ENCODE peak calls at places on chromosome 18, in nine cellular contexts. M, U, B, E, D, Y, O, L and X are unnamed samples.

GRCh38 chr18:49206717-49207116 is 253.7 kb downstream of the DYM start:
- DNase-seq in B (no peak), O (peak; percentile 45), L (no peak), E (no peak), M (peak; percentile 17), Y (no peak), U (no peak), D (peak; percentile 73), X (no peak)

GRCh38 chr18:3821524-3821923 is 371.6 kb downstream of the TGIF1 start:
- DNase-seq in Y (no peak), D (no peak), L (no peak), M (no peak), O (no peak), E (no peak), U (no peak), B (no peak), X (no peak)

GRCh38 chr18:11454021-11454420 is 155.4 kb upstream of the SLC35G4 start:
- DNase-seq in D (no peak), B (no peak), E (no peak), U (no peak), O (no peak), L (no peak), Y (no peak), M (no peak), X (no peak)

GRCh38 chr18:48715651-48716354 is 177.0 kb downstream of the CTIF start:
- DNase-seq in Y (no peak), L (no peak), U (no peak), E (no peak), B (no peak), D (peak; percentile 9), O (peak; percentile 69), M (no peak), X (no peak)

GRCh38 chr18:74460825-74461224 is 3.7 kb upstream of the DIPK1C start:
- DNase-seq in Y (no peak), M (no peak), B (no peak), E (no peak), U (no peak), O (no peak), D (no peak), L (no peak), X (no peak)

GRCh38 chr18:28584726-28585125 is 407.8 kb upstream of the CDH2 start:
- DNase-seq in M (peak; percentile 65), E (no peak), D (peak; percentile 96), Y (peak; percentile 54), O (peak; percentile 92), B (no peak), U (no peak), L (no peak), X (peak; percentile 15)

GRCh38 chr18:70781860-70782453 is 493.1 kb downstream of the SOCS6 start:
- DNase-seq in B (no peak), E (no peak), L (peak; percentile 7), M (peak; percentile 1), U (peak; percentile 65), O (peak; percentile 57), D (peak; percentile 60), Y (peak; percentile 50), X (peak; percentile 26)

GRCh38 chr18:11993264-11993916 is 12.1 kb downstream of the IMPA2 start:
- DNase-seq in L (no peak), E (no peak), Y (no peak), M (no peak), D (no peak), U (no peak), O (no peak), B (no peak), X (no peak)

GRCh38 chr18:10094154-10094553 is 180.3 kb downstream of the VAPA start:
- DNase-seq in E (no peak), O (peak; percentile 72), L (no peak), B (no peak), Y (peak; percentile 68), U (no peak), M (peak; percentile 72), D (peak; percentile 44), X (no peak)

GRCh38 chr18:60649816-60650215 is 277.2 kb upstream of the MC4R start:
- DNase-seq in U (no peak), E (no peak), M (no peak), O (no peak), D (no peak), L (no peak), Y (no peak), B (no peak), X (no peak)

GRCh38 chr18:31880186-31880898 is 62.6 kb downstream of the TRAPPC8 start:
- DNase-seq in D (no peak), E (no peak), O (no peak), U (no peak), B (no peak), Y (no peak), L (no peak), M (no peak), X (no peak)

GRCh38 chr18:2337552-2338141 is 233.7 kb downstream of the METTL4 start:
- DNase-seq in U (peak; percentile 27), O (peak; percentile 61), E (no peak), L (peak; percentile 1), B (no peak), D (peak; percentile 53), Y (peak; percentile 59), M (peak; percentile 50), X (peak; percentile 65)

GRCh38 chr18:61854578-61854977 is 38.2 kb downstream of the RNF152 start:
- DNase-seq in M (peak; percentile 86), D (peak; percentile 68), L (no peak), E (no peak), U (no peak), Y (no peak), B (no peak), O (no peak), X (no peak)

DNA sequence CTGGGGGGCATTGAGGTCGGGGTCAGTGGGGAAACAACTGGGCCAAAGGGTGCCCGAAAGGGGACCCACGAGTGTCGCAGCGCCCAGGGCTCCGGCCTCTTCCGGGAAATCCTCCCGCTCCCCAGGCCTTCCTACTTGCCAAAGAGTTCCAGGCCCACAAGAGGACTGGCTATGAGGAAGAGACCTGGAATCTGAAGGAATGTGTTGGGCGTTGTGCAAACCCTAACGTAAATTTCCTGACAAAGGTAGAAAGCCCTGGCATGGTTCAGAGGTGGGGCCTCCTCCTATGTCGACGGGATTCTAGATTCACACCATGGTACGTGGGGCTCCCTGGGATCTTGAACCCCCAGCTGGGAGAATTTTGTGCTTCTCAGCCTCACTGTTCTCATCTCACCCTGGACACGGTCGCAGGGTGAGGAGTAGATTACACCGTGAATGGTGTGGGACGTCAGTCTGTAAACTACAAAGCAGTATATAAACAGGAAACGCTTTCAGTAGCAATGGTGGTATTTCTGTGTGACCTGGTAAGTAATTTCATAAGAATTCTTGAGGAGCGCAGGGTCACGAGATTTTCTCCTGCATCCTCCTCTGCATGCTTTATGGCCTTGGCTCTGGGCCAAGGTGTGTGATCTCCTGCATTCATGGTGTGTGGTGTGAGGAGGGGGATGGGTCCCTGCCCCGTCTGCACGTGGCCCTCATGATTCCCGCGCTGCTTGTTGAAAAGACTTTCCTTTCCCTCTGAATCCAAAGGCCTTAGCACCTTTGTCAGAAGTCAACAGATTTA is 868 bp downstream of the HSBP1L1 start:
- DNase-seq in D (peak; percentile 96), Y (peak; percentile 71), E (no peak), L (peak; percentile 44), U (no peak), M (peak; percentile 91), B (no peak), O (peak; percentile 82), X (peak; percentile 54)
- H3K4me3 ChIP-seq in D (peak overlapping the region; percentile 64), Y (peak overlapping the region; percentile 58), E (peak overlapping the region; percentile 57), L (peak overlapping the region; percentile 63), U (peak overlapping the region; percentile 67), M (peak overlapping the region; percentile 66), B (peak overlapping the region; percentile 71), O (peak overlapping the region; percentile 87), X (peak overlapping the region; percentile 45)

DNA sequence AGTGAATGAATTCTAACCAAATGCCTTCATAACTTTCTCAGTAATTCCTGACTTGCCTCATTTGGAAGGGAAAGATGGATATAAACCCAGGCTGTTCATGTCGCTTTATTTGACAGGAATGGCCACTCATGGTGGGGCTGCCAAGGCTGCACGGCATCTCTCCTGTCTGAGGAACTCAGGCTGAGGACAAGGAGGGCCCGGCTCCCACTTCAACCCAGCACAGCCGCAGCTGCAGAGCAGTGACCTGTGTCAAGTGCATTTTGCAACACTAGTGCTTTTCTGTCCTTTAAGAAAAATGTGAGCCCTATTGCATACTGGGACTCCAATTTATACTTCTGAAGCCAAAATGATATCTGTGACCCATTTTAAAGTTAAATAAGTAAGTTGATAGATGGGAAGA is 45.8 kb upstream of the GALR1 start:
- DNase-seq in U (no peak), M (no peak), B (no peak), Y (no peak), L (no peak), E (no peak), D (no peak), O (no peak), X (no peak)
- H3K4me3 ChIP-seq in U (no peak overlapping the region), M (no peak overlapping the region), B (no peak overlapping the region), Y (no peak overlapping the region), L (no peak overlapping the region), E (no peak overlapping the region), D (no peak overlapping the region), O (no peak overlapping the region), X (no peak overlapping the region)

GRCh38 chr18:25503567-25504081 is 151.7 kb upstream of the ZNF521 start:
- DNase-seq in D (peak; percentile 84), O (peak; percentile 77), U (no peak), E (no peak), L (peak; percentile 1), Y (peak; percentile 85), B (peak; percentile 49), M (peak; percentile 87), X (peak; percentile 19)
- H3K4me3 ChIP-seq in D (peak overlapping the region; percentile 45), O (peak overlapping the region; percentile 72), U (no peak overlapping the region), E (peak overlapping the region; percentile 11), L (peak overlapping the region; percentile 31), Y (peak overlapping the region; percentile 61), B (peak overlapping the region; percentile 38), M (peak overlapping the region; percentile 42), X (no peak overlapping the region)

GRCh38 chr18:58438161-58438983 is 190.5 kb downstream of the ALPK2 start:
- DNase-seq in D (peak; percentile 48), U (no peak), Y (peak; percentile 28), B (no peak), M (peak; percentile 41), E (no peak), L (no peak), O (peak; percentile 60), X (no peak)
- H3K4me3 ChIP-seq in D (no peak overlapping the region), U (peak overlapping the region; percentile 34), Y (peak overlapping the region; percentile 15), B (peak overlapping the region; percentile 10), M (peak overlapping the region; percentile 43), E (no peak overlapping the region), L (no peak overlapping the region), O (peak overlapping the region; percentile 64), X (no peak overlapping the region)

DNA sequence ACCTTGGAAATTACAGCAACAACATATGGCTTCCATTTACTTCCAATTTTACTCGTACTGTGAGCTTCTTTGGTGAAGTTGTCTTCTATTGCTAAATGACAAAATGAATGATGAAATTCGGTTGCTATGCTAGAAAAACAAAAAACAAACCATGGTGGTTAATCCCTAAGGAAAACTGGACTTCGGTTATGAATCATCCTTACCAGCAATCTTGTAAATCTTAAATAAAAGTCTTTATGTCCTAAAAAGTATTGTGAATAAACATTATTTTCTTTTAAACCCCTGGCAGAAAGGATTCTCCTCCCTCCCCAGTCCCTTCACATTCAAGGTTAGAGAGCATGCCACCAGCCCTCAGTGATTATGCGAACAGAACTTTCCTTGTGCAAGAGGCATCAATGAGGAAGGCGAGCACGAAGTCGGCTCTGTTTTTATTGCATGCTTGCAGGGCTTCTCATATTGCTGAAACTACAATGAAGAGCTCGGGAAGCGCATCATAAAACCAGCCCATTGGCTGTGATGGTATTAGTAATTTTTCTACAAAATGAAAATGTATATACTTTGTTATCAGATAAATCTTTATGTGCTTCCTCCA is 62.8 kb downstream of the ZNF521 start:
- DNase-seq in U (no peak), B (no peak), E (no peak), L (no peak), Y (peak; percentile 97), M (peak; percentile 91), O (peak; percentile 92), D (peak; percentile 91), X (peak; percentile 9)
- H3K4me3 ChIP-seq in U (no peak overlapping the region), B (no peak overlapping the region), E (no peak overlapping the region), L (no peak overlapping the region), Y (peak overlapping the region; percentile 30), M (no peak overlapping the region), O (peak overlapping the region; percentile 63), D (peak overlapping the region; percentile 30), X (no peak overlapping the region)

GRCh38 chr18:43129946-43130523 is 14.6 kb upstream of the RIT2 start:
- DNase-seq in Y (peak; percentile 39), E (no peak), U (no peak), B (no peak), D (peak; percentile 25), O (peak; percentile 33), L (no peak), M (no peak), X (no peak)
- H3K4me3 ChIP-seq in Y (peak overlapping the region; percentile 17), E (peak overlapping the region; percentile 3), U (no peak overlapping the region), B (peak overlapping the region; percentile 13), D (peak overlapping the region; percentile 46), O (peak overlapping the region; percentile 75), L (no peak overlapping the region), M (no peak overlapping the region), X (peak overlapping the region; percentile 8)